ENCODE peak calls at places on chromosome 11, in eight cellular contexts. A, D, B, K, V, Q, H and F are unnamed samples.

GRCh38 chr11:44178381-44178780 is 82.9 kb downstream of the EXT2 start:
- DNase-seq in B (peak), A (no peak), K (peak), Q (no peak), V (peak), H (peak), D (peak), F (no peak)

GRCh38 chr11:74055938-74056337 is 47.1 kb upstream of the UCP3 start:
- DNase-seq in V (no peak), K (peak), D (peak), Q (peak), A (no peak), H (peak), B (no peak), F (peak)

GRCh38 chr11:71482746-71483364 is 29.9 kb downstream of the NADSYN1 start:
- DNase-seq in H (no peak), A (no peak), Q (no peak), K (no peak), D (no peak), V (no peak), B (no peak), F (no peak)

GRCh38 chr11:120013325-120014250 is 124.3 kb downstream of the TRIM29 start:
- DNase-seq in A (peak), H (no peak), B (peak), V (peak), Q (no peak), K (no peak), D (peak), F (no peak)

GRCh38 chr11:116732740-116733385 is 39.9 kb downstream of the BUD13 start:
- DNase-seq in B (peak), A (peak), D (peak), H (peak), V (peak), K (peak), Q (peak), F (no peak)

GRCh38 chr11:104011031-104011430 is 25.4 kb upstream of the DDI1 start:
- DNase-seq in D (peak), H (no peak), V (no peak), B (no peak), K (no peak), Q (no peak), A (no peak), F (no peak)

GRCh38 chr11:19493446-19493845 is 219.2 kb upstream of the NAV2 start:
- DNase-seq in B (peak), A (no peak), K (no peak), V (peak), Q (no peak), H (no peak), D (no peak), F (no peak)

GRCh38 chr11:135033545-135033944 is 621.5 kb upstream of the B3GAT1 start:
- DNase-seq in D (peak), K (no peak), H (peak), B (peak), V (peak), Q (no peak), A (no peak), F (no peak)

GRCh38 chr11:22763166-22763565 is 66.4 kb downstream of the SVIP start:
- DNase-seq in A (no peak), H (no peak), D (no peak), B (peak), K (no peak), V (no peak), Q (no peak), F (no peak)

GRCh38 chr11:14908214-14908880 is 16.3 kb upstream of the CYP2R1 start:
- DNase-seq in H (peak), A (no peak), V (peak), B (peak), K (no peak), D (peak), Q (no peak), F (no peak)

GRCh38 chr11:64836448-64837072 is 7.9 kb downstream of the CDC42BPG start:
- DNase-seq in A (no peak), V (no peak), K (no peak), H (no peak), Q (no peak), D (no peak), B (no peak), F (no peak)

GRCh38 chr11:112784323-112785073 is 176.7 kb upstream of the NCAM1 start:
- DNase-seq in A (no peak), B (peak), H (peak), D (peak), Q (peak), V (peak), K (no peak), F (peak)

GRCh38 chr11:88178211-88178610 is 3.0 kb upstream of the RAB38 start:
- DNase-seq in K (no peak), B (no peak), D (peak), A (no peak), H (peak), V (no peak), Q (peak), F (no peak)

GRCh38 chr11:64291746-64292457 is 800 bp downstream of the KCNK4 start:
- DNase-seq in H (no peak), A (no peak), Q (no peak), K (no peak), D (no peak), B (no peak), V (no peak), F (no peak)

GRCh38 chr11:70400643-70401042 is 2.3 kb downstream of the CTTN start:
- DNase-seq in D (no peak), B (peak), V (no peak), K (no peak), Q (no peak), H (no peak), A (no peak), F (no peak)

GRCh38 chr11:108680267-108680666 is 15.4 kb downstream of the DDX10 start:
- DNase-seq in Q (no peak), A (no peak), B (no peak), V (no peak), K (peak), D (peak), H (peak), F (no peak)

GRCh38 chr11:66002648-66003225 is 434 bp downstream of the BANF1 start:
- DNase-seq in H (no peak), Q (peak), V (no peak), B (peak), D (peak), A (no peak), K (no peak), F (no peak)

GRCh38 chr11:130369141-130369691 is 54.5 kb upstream of the ZBTB44 start:
- DNase-seq in V (no peak), D (no peak), K (no peak), A (no peak), B (peak), H (no peak), Q (no peak), F (no peak)

GRCh38 chr11:64516226-64516625 is 74.8 kb upstream of the SLC22A12 start:
- DNase-seq in H (no peak), D (no peak), A (no peak), Q (no peak), K (no peak), B (peak), V (no peak), F (no peak)

GRCh38 chr11:47470671-47471070 is 21.7 kb upstream of the RAPSN start:
- DNase-seq in K (no peak), V (no peak), Q (no peak), D (no peak), H (no peak), A (no peak), B (no peak), F (no peak)

DNA sequence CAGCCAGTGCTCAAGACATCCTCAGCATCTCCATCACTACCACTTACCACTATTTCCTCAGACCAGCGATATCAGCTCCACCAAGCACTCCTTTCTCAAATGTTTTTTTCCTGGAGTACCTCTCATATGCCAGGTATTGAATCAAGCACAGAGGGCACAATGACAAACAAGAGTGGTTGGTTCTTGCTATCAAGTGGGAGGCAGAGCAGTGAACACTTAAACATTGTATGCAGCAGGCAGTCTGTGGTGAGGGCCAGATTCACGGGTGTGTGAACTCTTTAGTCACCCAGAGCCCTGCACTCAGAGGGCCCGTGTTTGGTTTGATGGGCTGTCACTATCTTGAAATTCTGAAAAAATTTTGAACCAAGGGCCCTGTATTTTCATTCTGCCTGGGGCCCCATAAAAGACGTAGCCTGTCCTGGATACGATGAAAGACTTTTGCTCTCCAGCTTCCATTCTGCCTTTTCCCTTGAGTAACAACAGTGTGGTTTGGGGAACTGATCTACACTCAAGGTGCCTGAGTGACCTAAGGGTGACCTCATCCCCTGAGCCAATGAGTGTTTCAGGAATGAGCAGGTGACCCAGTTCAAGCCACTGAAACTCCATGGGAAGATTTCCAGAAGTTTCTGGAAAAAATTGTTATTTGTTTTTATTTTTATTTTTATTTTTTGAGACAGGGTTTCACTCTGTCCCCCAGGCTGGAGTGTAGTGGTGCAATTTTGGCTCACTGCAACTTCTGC is 348.4 kb upstream of the NARS2 start:
- DNase-seq in B (no peak), D (no peak), K (no peak), Q (no peak), A (no peak), V (no peak), H (no peak), F (no peak)
- TF ChIP-seq CTCF in B (no peak), D (no peak), K (no peak), Q (no peak), A (no peak), V (no peak), H (no peak), F (no peak)

GRCh38 chr11:68256331-68256741 is 15.4 kb downstream of the C11orf24 start:
- DNase-seq in H (peak), B (no peak), A (no peak), V (peak), K (no peak), D (peak), Q (no peak), F (no peak)

GRCh38 chr11:68255526-68255925 is 16.2 kb downstream of the C11orf24 start:
- DNase-seq in B (no peak), K (no peak), D (peak), V (no peak), H (no peak), A (no peak), Q (no peak), F (no peak)

GRCh38 chr11:68259122-68259959 is 12.4 kb downstream of the C11orf24 start:
- DNase-seq in Q (no peak), B (no peak), D (no peak), H (no peak), V (no peak), A (no peak), K (no peak), F (no peak)

GRCh38 chr11:68258363-68258765 is 13.4 kb downstream of the C11orf24 start:
- DNase-seq in H (no peak), K (no peak), B (no peak), Q (no peak), D (no peak), V (no peak), A (no peak), F (no peak)

GRCh38 chr11:68257477-68258362 is 14.1 kb downstream of the C11orf24 start:
- DNase-seq in H (peak), Q (peak), A (peak), D (peak), V (peak), B (peak), K (peak), F (peak)
- H3K4me3 ChIP-seq in H (no peak), Q (no peak), A (no peak), D (no peak), V (no peak), B (no peak), K (peak), F (no peak)

GRCh38 chr11:123653405-123653996 is 923 bp downstream of the SCN3B start:
- DNase-seq in Q (no peak), H (no peak), B (no peak), K (no peak), V (no peak), A (no peak), D (no peak), F (no peak)
- TF ChIP-seq CTCF in Q (no peak), H (peak), B (peak), K (no peak), V (peak), A (no peak), D (peak), F (peak)

GRCh38 chr11:58125469-58125868 is at the start of gene OR9I1:
- DNase-seq in D (no peak), B (peak), A (no peak), V (no peak), Q (no peak), K (no peak), H (no peak), F (no peak)
- H3K4me3 ChIP-seq in D (no peak), B (no peak), A (no peak), V (no peak), Q (no peak), K (no peak), H (no peak), F (no peak)

GRCh38 chr11:77127969-77128691 is at the start of gene MYO7A:
- DNase-seq in Q (no peak), H (peak), K (no peak), B (peak), V (peak), A (no peak), D (peak), F (no peak)
- TF ChIP-seq CTCF in Q (no peak), H (no peak), K (no peak), B (no peak), V (no peak), A (no peak), D (no peak), F (no peak)

GRCh38 chr11:1851437-1852180 is 1.3 kb upstream of the LSP1 start:
- DNase-seq in H (no peak), B (no peak), Q (no peak), K (no peak), A (no peak), D (no peak), V (no peak), F (no peak)

GRCh38 chr11:1854132-1854948 is 1.5 kb downstream of the LSP1 start:
- DNase-seq in B (no peak), A (no peak), K (no peak), D (no peak), Q (no peak), V (no peak), H (no peak), F (no peak)

GRCh38 chr11:1853376-1854131 is 670 bp downstream of the LSP1 start:
- DNase-seq in V (no peak), K (no peak), B (no peak), H (no peak), D (no peak), A (no peak), Q (no peak), F (no peak)

GRCh38 chr11:1852885-1853284 is at the start of gene LSP1:
- DNase-seq in Q (no peak), B (no peak), K (no peak), V (no peak), D (no peak), H (no peak), A (no peak), F (no peak)

GRCh38 chr11:1852271-1852877 is 510 bp upstream of the LSP1 start:
- DNase-seq in V (no peak), Q (no peak), H (no peak), A (no peak), B (no peak), K (no peak), D (no peak), F (no peak)
- H3K4me3 ChIP-seq in V (no peak), Q (no peak), H (no peak), A (no peak), B (no peak), K (no peak), D (no peak), F (no peak)